ENCODE peak calls at places on chromosomes 2 and 18, in six cellular contexts. J is adrenal gland, B is DND-41, N is astrocyte of the spinal cord, P is coronary artery, A is IMR-90. Q is an unnamed sample.

GRCh38 chr2:36482576-36483214 is 115.3 kb downstream of the FEZ2 start:
- DNase-seq in N (peak), B (no peak), P (no peak), J (no peak), A (peak), Q (no peak)

GRCh38 chr2:47227532-47228166 is 72.5 kb upstream of the STPG4 start:
- DNase-seq in A (no peak), P (no peak), J (no peak), B (no peak), N (no peak), Q (no peak)

GRCh38 chr2:240994161-240994896 is 4.1 kb upstream of the SNED1 start:
- DNase-seq in N (no peak), P (no peak), J (peak), B (no peak), A (no peak), Q (no peak)

GRCh38 chr2:173808676-173809075 is 156.5 kb downstream of the SP3 start:
- DNase-seq in A (no peak), N (no peak), P (no peak), J (no peak), B (no peak), Q (no peak)

GRCh38 chr2:209772316-209772715 is 684 bp downstream of the UNC80 start:
- DNase-seq in A (no peak), N (no peak), P (no peak), B (no peak), J (no peak), Q (no peak)

GRCh38 chr18:6785001-6785400 is 55.5 kb downstream of the ARHGAP28 start:
- DNase-seq in B (no peak), N (peak), A (peak), J (no peak), P (no peak), Q (no peak)

GRCh38 chr2:48946444-48947048 is 191.0 kb upstream of the LHCGR start:
- DNase-seq in N (peak), J (peak), B (peak), A (peak), P (no peak), Q (peak)

GRCh38 chr2:165899311-165899710 is 54.3 kb downstream of the TTC21B start:
- DNase-seq in B (no peak), P (no peak), A (no peak), N (no peak), J (no peak), Q (no peak)

GRCh38 chr2:74481961-74482800 is 617 bp downstream of the CCDC142 start:
- DNase-seq in J (peak), N (no peak), B (peak), P (no peak), A (no peak), Q (peak)

GRCh38 chr18:21996261-21996892 is 173.0 kb upstream of the GATA6 start:
- DNase-seq in J (peak), P (no peak), N (no peak), A (no peak), B (no peak), Q (no peak)

GRCh38 chr18:79405781-79406575 is 10.2 kb downstream of the NFATC1 start:
- DNase-seq in J (peak), B (peak), A (no peak), N (no peak), P (no peak), Q (peak)

GRCh38 chr2:107362973-107363372 is 463.7 kb upstream of the RGPD4 start:
- DNase-seq in B (no peak), A (no peak), N (no peak), J (no peak), P (no peak), Q (no peak)

GRCh38 chr2:149192425-149192824 is 138.0 kb upstream of the LYPD6 start:
- DNase-seq in N (no peak), J (no peak), P (no peak), A (no peak), B (no peak), Q (no peak)

GRCh38 chr2:11867926-11868325 is 121.5 kb downstream of the LPIN1 start:
- DNase-seq in J (no peak), P (peak), B (no peak), A (no peak), N (no peak), Q (peak)

GRCh38 chr2:242063364-242064249 is 194.1 kb downstream of the RTP5 start:
- DNase-seq in P (no peak), A (no peak), B (no peak), N (no peak), J (no peak), Q (no peak)

GRCh38 chr2:55235724-55236538 is 3.4 kb downstream of the RPS27A start:
- DNase-seq in B (no peak), J (no peak), N (no peak), A (no peak), P (no peak), Q (no peak)

GRCh38 chr2:71313016-71313766 is 18.4 kb upstream of the ZNF638 start:
- DNase-seq in B (no peak), J (no peak), A (no peak), N (no peak), P (no peak), Q (no peak)

GRCh38 chr2:201114846-201115245 is 1.1 kb upstream of the CFLAR start:
- DNase-seq in J (no peak), A (no peak), N (no peak), B (no peak), P (no peak), Q (no peak)

GRCh38 chr18:9868857-9869712 is 16.7 kb upstream of the TXNDC2 start:
- DNase-seq in P (no peak), B (no peak), J (no peak), A (no peak), N (no peak), Q (no peak)

GRCh38 chr2:200742426-200742825 is 69.3 kb upstream of the BZW1 start:
- DNase-seq in P (peak), J (peak), A (no peak), N (peak), B (no peak), Q (no peak)

GRCh38 chr2:151290467-151290866 is 999 bp upstream of the NMI start:
- DNase-seq in B (no peak), P (no peak), J (no peak), N (no peak), A (no peak), Q (no peak)

GRCh38 chr2:199366406-199366805 is 91.3 kb downstream of the SATB2 start:
- DNase-seq in N (no peak), B (no peak), A (peak), J (no peak), P (no peak), Q (no peak)

GRCh38 chr2:37326285-37326684 is 1.7 kb upstream of the PRKD3 start:
- DNase-seq in P (no peak), N (peak), J (peak), A (peak), B (no peak), Q (no peak)

GRCh38 chr2:60674524-60675165 is 81.4 kb upstream of the PAPOLG start:
- DNase-seq in N (peak), B (peak), A (peak), P (peak), J (peak), Q (peak)

GRCh38 chr2:1539973-1540372 is 126.7 kb downstream of the TPO start:
- DNase-seq in N (no peak), A (no peak), J (no peak), P (no peak), B (no peak), Q (no peak)

GRCh38 chr2:46259782-46260178 is 37.4 kb upstream of the EPAS1 start:
- DNase-seq in P (no peak), B (no peak), A (no peak), J (no peak), N (no peak), Q (no peak)

GRCh38 chr2:75998451-75998850 is 287.7 kb upstream of the GCFC2 start:
- DNase-seq in P (no peak), B (no peak), N (no peak), J (no peak), A (no peak), Q (peak)

GRCh38 chr2:47658646-47659320 is 124.2 kb upstream of the MSH6 start:
- DNase-seq in J (no peak), A (no peak), N (no peak), P (no peak), B (no peak), Q (no peak)

GRCh38 chr2:20118051-20118450 is 66.6 kb upstream of the LAPTM4A start:
- DNase-seq in B (no peak), J (no peak), A (no peak), N (no peak), P (no peak), Q (no peak)

GRCh38 chr2:9656270-9656766 is 25.5 kb upstream of the YWHAQ start:
- DNase-seq in P (no peak), B (no peak), A (peak), N (peak), J (peak), Q (peak)

GRCh38 chr18:23591011-23591410 is 4.7 kb upstream of the NPC1 start:
- DNase-seq in A (peak), B (no peak), N (peak), J (no peak), P (no peak), Q (no peak)

GRCh38 chr18:47260138-47260923 is 8.9 kb upstream of the SKOR2 start:
- DNase-seq in N (peak), B (peak), J (peak), P (no peak), A (peak), Q (peak)

GRCh38 chr18:28576941-28577340 is 400.0 kb upstream of the CDH2 start:
- DNase-seq in J (no peak), A (peak), N (no peak), P (no peak), B (no peak), Q (no peak)

GRCh38 chr18:28584726-28585125 is 407.8 kb upstream of the CDH2 start:
- DNase-seq in J (no peak), B (no peak), A (peak), N (peak), P (no peak), Q (no peak)

GRCh38 chr18:28582724-28583123 is 405.8 kb upstream of the CDH2 start:
- DNase-seq in P (no peak), A (no peak), N (no peak), J (no peak), B (no peak), Q (no peak)

GRCh38 chr18:28581503-28582169 is 404.7 kb upstream of the CDH2 start:
- DNase-seq in N (peak), B (no peak), A (no peak), P (no peak), J (no peak), Q (no peak)
- H3K4me3 ChIP-seq in N (no peak), B (no peak), A (no peak), P (no peak), J (no peak), Q (no peak)

GRCh38 chr2:79860233-79861058 is 347.6 kb downstream of the CTNNA2 start:
- DNase-seq in A (peak), J (no peak), B (no peak), P (no peak), N (peak), Q (no peak)
- TF ChIP-seq CTCF in A (peak), J (no peak), B (peak), P (no peak), N (peak), Q (no peak)

GRCh38 chr2:197986977-197987376 is 182.6 kb downstream of the PLCL1 start:
- DNase-seq in J (no peak), P (no peak), N (no peak), A (no peak), B (no peak), Q (no peak)
- H3K4me3 ChIP-seq in J (no peak), P (no peak), N (no peak), A (no peak), B (no peak), Q (no peak)

GRCh38 chr2:172198361-172198760 is 95.7 kb upstream of the DLX2 start:
- DNase-seq in N (no peak), J (no peak), A (no peak), B (no peak), P (no peak), Q (no peak)
- TF ChIP-seq CTCF in N (no peak), J (no peak), A (no peak), B (no peak), P (no peak), Q (no peak)

DNA sequence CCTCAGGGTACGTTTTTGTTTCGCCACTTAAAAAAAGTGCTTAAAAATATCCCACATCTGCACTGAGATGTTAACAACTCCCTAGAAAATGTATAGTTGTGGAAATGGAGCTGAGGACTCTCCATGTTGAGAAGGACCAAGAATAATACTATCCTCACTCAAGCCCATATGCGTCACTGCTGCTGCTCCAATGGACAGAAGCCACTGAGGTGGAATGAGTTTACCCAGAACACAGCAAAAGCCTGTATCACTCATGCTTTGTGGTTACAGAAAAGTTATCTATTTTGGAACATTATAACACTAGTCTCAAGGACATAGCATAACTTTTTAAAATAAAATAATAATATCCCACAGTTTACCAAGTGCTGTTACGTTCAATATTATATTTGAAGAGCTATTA is 31.9 kb downstream of the DSC3 start:
- DNase-seq in N (peak), P (no peak), A (no peak), B (no peak), J (no peak), Q (no peak)
- H3K4me3 ChIP-seq in N (no peak), P (no peak), A (no peak), B (no peak), J (no peak), Q (no peak)

GRCh38 chr2:27218614-27219013 is 1.4 kb downstream of the CAD start:
- DNase-seq in J (no peak), A (no peak), N (no peak), P (no peak), B (no peak), Q (no peak)

GRCh38 chr2:27216416-27217137 is 592 bp upstream of the CAD start:
- DNase-seq in B (no peak), N (no peak), P (no peak), J (peak), A (no peak), Q (no peak)

GRCh38 chr2:27214936-27215335 is 2.2 kb upstream of the CAD start:
- DNase-seq in B (no peak), A (no peak), J (no peak), N (no peak), P (no peak), Q (no peak)

GRCh38 chr2:27220091-27220490 is 2.9 kb downstream of the CAD start:
- DNase-seq in A (no peak), B (no peak), J (no peak), N (no peak), P (no peak), Q (no peak)

GRCh38 chr2:27217173-27218121 is at the start of gene CAD:
- DNase-seq in N (peak), A (peak), J (peak), B (peak), P (peak), Q (peak)
- TF ChIP-seq CTCF in N (no peak), A (peak), J (peak), B (peak), P (no peak), Q (peak)